ENCODE peak calls at places on chromosomes 11 and 22, in nine cellular contexts. B is NCI-H2107; U is RCC 7860; T is psoas muscle; I is left ventricle myocardium inferior; O is stimulated activated CD8-positive, alpha-beta memory T cell treated with anti-CD3 and anti-CD28 coated beads, Interleukin-4, amount 100 ng/mL, for 48 hours; E is uterus; Z is amniotic epithelial cell; R is iris pigment epithelial cell. F is an unnamed sample.

GRCh38 chr11:44095506-44096359 is at the start of gene EXT2:
- DNase-seq in Z (peak), E (peak), T (peak), R (peak), B (peak), O (peak), U (peak), I (peak), F (peak)

GRCh38 chr11:103552086-103552485 is 442.9 kb downstream of the DYNC2H1 start:
- DNase-seq in I (no peak), E (no peak), Z (no peak), R (no peak), O (no peak), B (no peak), T (no peak), U (no peak), F (no peak)

GRCh38 chr11:67507242-67507890 is 596 bp downstream of the CDK2AP2 start:
- DNase-seq in R (no peak), E (no peak), O (no peak), I (peak), U (peak), Z (no peak), T (no peak), B (no peak), F (no peak)

GRCh38 chr11:114132944-114133394 is 73.5 kb downstream of the ZBTB16 start:
- DNase-seq in O (no peak), R (peak), U (no peak), T (peak), E (peak), Z (peak), B (no peak), I (no peak), F (no peak)

GRCh38 chr11:116842117-116842516 is 4.7 kb upstream of the APOA1 start:
- DNase-seq in E (no peak), Z (no peak), T (no peak), R (no peak), B (no peak), I (no peak), O (no peak), U (no peak), F (no peak)

GRCh38 chr22:25348391-25348790 is 129.0 kb downstream of the CRYBB2 start:
- DNase-seq in I (no peak), O (no peak), E (no peak), T (no peak), U (no peak), R (no peak), Z (no peak), B (no peak), F (no peak)

GRCh38 chr11:65569164-65569972 is 909 bp upstream of the ZNRD2 start:
- DNase-seq in I (no peak), T (peak), O (no peak), U (no peak), R (no peak), E (no peak), B (no peak), Z (no peak), F (no peak)

GRCh38 chr11:1193326-1194230 is 29.3 kb upstream of the MUC5B start:
- DNase-seq in I (peak), R (no peak), U (no peak), Z (no peak), B (no peak), T (peak), E (no peak), O (no peak), F (no peak)

GRCh38 chr11:27934830-27935145 is 173.2 kb downstream of the KIF18A start:
- DNase-seq in O (no peak), E (no peak), T (no peak), I (no peak), R (peak), U (peak), B (no peak), Z (peak), F (no peak)

GRCh38 chr11:112398798-112399197 is 138.1 kb upstream of the PLET1 start:
- DNase-seq in I (no peak), R (no peak), B (no peak), U (no peak), Z (no peak), T (no peak), E (no peak), O (no peak), F (no peak)

GRCh38 chr11:84498016-84498415 is 1129.1 kb downstream of the DLG2 start:
- DNase-seq in E (no peak), R (peak), O (no peak), T (peak), I (no peak), B (no peak), Z (peak), U (peak), F (no peak)